ENCODE peak calls at places on chromosomes 1 and 21, in six cellular contexts. One of them, this sample, is unnamed.

GRCh38 chr1:169013821-169014220 is 92.7 kb upstream of the ATP1B1 start:
- DNase-seq in tibial nerve: no peak
- DNase-seq in left ventricle myocardium inferior: no peak
- DNase-seq in body of pancreas: no peak
- DNase-seq in fibroblast of pulmonary artery: no peak
- DNase-seq in heart left ventricle: no peak
- DNase-seq in this sample: no peak

GRCh38 chr1:116352349-116352813 is 20.7 kb upstream of the ATP1A1 start:
- DNase-seq in tibial nerve: no peak
- DNase-seq in body of pancreas: no peak
- DNase-seq in heart left ventricle: no peak
- DNase-seq in fibroblast of pulmonary artery: peak; percentile 22
- DNase-seq in left ventricle myocardium inferior: no peak
- DNase-seq in this sample: no peak

GRCh38 chr1:59294423-59294822 is 2.5 kb upstream of the FGGY start:
- DNase-seq in fibroblast of pulmonary artery: no peak
- DNase-seq in heart left ventricle: no peak
- DNase-seq in body of pancreas: no peak
- DNase-seq in left ventricle myocardium inferior: no peak
- DNase-seq in tibial nerve: no peak
- DNase-seq in this sample: no peak

GRCh38 chr1:162456324-162456723 is 41.3 kb upstream of the UHMK1 start:
- DNase-seq in body of pancreas: no peak
- DNase-seq in left ventricle myocardium inferior: no peak
- DNase-seq in heart left ventricle: no peak
- DNase-seq in tibial nerve: no peak
- DNase-seq in fibroblast of pulmonary artery: no peak
- DNase-seq in this sample: no peak

GRCh38 chr1:116911166-116911553 is 1.4 kb downstream of the PTGFRN start:
- DNase-seq in tibial nerve: no peak
- DNase-seq in heart left ventricle: no peak
- DNase-seq in body of pancreas: no peak
- DNase-seq in left ventricle myocardium inferior: no peak
- DNase-seq in fibroblast of pulmonary artery: no peak
- DNase-seq in this sample: no peak

GRCh38 chr1:172167801-172168596 is 252.5 kb upstream of the C1orf105 start:
- DNase-seq in heart left ventricle: no peak
- DNase-seq in body of pancreas: peak; percentile 37
- DNase-seq in fibroblast of pulmonary artery: peak; percentile 92
- DNase-seq in left ventricle myocardium inferior: no peak
- DNase-seq in tibial nerve: no peak
- DNase-seq in this sample: peak; percentile 93

GRCh38 chr21:27315373-27315772 is 348.5 kb upstream of the ADAMTS5 start:
- DNase-seq in tibial nerve: no peak
- DNase-seq in fibroblast of pulmonary artery: no peak
- DNase-seq in left ventricle myocardium inferior: no peak
- DNase-seq in body of pancreas: no peak
- DNase-seq in heart left ventricle: no peak
- DNase-seq in this sample: no peak

GRCh38 chr1:208597571-208597970 is 353.4 kb upstream of the PLXNA2 start:
- DNase-seq in left ventricle myocardium inferior: no peak
- DNase-seq in body of pancreas: no peak
- DNase-seq in fibroblast of pulmonary artery: no peak
- DNase-seq in heart left ventricle: no peak
- DNase-seq in tibial nerve: no peak
- DNase-seq in this sample: no peak

GRCh38 chr21:42724226-42724920 is 71.0 kb downstream of the PDE9A start:
- DNase-seq in heart left ventricle: no peak
- DNase-seq in left ventricle myocardium inferior: no peak
- DNase-seq in body of pancreas: peak; percentile 30
- DNase-seq in tibial nerve: no peak
- DNase-seq in fibroblast of pulmonary artery: peak; percentile 91
- DNase-seq in this sample: peak; percentile 95

GRCh38 chr1:85495556-85495955 is 30.6 kb upstream of the DDAH1 start:
- DNase-seq in body of pancreas: peak; percentile 29
- DNase-seq in left ventricle myocardium inferior: no peak
- DNase-seq in tibial nerve: no peak
- DNase-seq in heart left ventricle: no peak
- DNase-seq in fibroblast of pulmonary artery: peak; percentile 17
- DNase-seq in this sample: peak; percentile 10

GRCh38 chr1:100188617-100189016 is 10.6 kb upstream of the LRRC39 start:
- DNase-seq in tibial nerve: no peak
- DNase-seq in fibroblast of pulmonary artery: peak; percentile 73
- DNase-seq in left ventricle myocardium inferior: no peak
- DNase-seq in heart left ventricle: peak; percentile 35
- DNase-seq in body of pancreas: peak; percentile 19
- DNase-seq in this sample: peak; percentile 57

GRCh38 chr1:117059334-117059677 is 820 bp upstream of the TTF2 start:
- DNase-seq in left ventricle myocardium inferior: no peak
- DNase-seq in body of pancreas: peak; percentile 87
- DNase-seq in tibial nerve: no peak
- DNase-seq in heart left ventricle: peak; percentile 25
- DNase-seq in fibroblast of pulmonary artery: no peak
- DNase-seq in this sample: no peak

GRCh38 chr1:229430761-229431269 is 3.1 kb downstream of the ACTA1 start:
- DNase-seq in tibial nerve: peak; percentile 29
- DNase-seq in fibroblast of pulmonary artery: peak; percentile 57
- DNase-seq in body of pancreas: peak; percentile 28
- DNase-seq in heart left ventricle: peak; percentile 71
- DNase-seq in left ventricle myocardium inferior: peak; percentile 69
- DNase-seq in this sample: peak; percentile 71

GRCh38 chr1:116472431-116472961 is 98.3 kb downstream of the CD58 start:
- DNase-seq in heart left ventricle: no peak
- DNase-seq in body of pancreas: no peak
- DNase-seq in left ventricle myocardium inferior: no peak
- DNase-seq in fibroblast of pulmonary artery: peak; percentile 40
- DNase-seq in tibial nerve: no peak
- DNase-seq in this sample: no peak

GRCh38 chr1:156490401-156491032 is 10.1 kb downstream of the MEF2D start:
- DNase-seq in body of pancreas: no peak
- DNase-seq in heart left ventricle: peak; percentile 77
- DNase-seq in fibroblast of pulmonary artery: no peak
- DNase-seq in tibial nerve: no peak
- DNase-seq in left ventricle myocardium inferior: peak; percentile 71
- DNase-seq in this sample: peak; percentile 45
- H3K4me3 ChIP-seq in body of pancreas: no peak overlapping the region
- H3K4me3 ChIP-seq in heart left ventricle: peak overlapping the region; percentile 43
- H3K4me3 ChIP-seq in fibroblast of pulmonary artery: no peak overlapping the region
- H3K4me3 ChIP-seq in tibial nerve: peak overlapping the region; percentile 33
- H3K4me3 ChIP-seq in left ventricle myocardium inferior: peak overlapping the region; percentile 98
- H3K4me3 ChIP-seq in this sample: peak overlapping the region; percentile 11

GRCh38 chr1:5722635-5723157 is 269.5 kb downstream of the NPHP4 start:
- DNase-seq in tibial nerve: peak; percentile 11
- DNase-seq in fibroblast of pulmonary artery: no peak
- DNase-seq in heart left ventricle: no peak
- DNase-seq in body of pancreas: no peak
- DNase-seq in left ventricle myocardium inferior: no peak
- DNase-seq in this sample: no peak

GRCh38 chr1:5725855-5726585 is 266.2 kb downstream of the NPHP4 start:
- DNase-seq in body of pancreas: no peak
- DNase-seq in fibroblast of pulmonary artery: no peak
- DNase-seq in tibial nerve: peak; percentile 4
- DNase-seq in left ventricle myocardium inferior: no peak
- DNase-seq in heart left ventricle: no peak
- DNase-seq in this sample: no peak

GRCh38 chr1:5725406-5725805 is 266.8 kb downstream of the NPHP4 start:
- DNase-seq in heart left ventricle: no peak
- DNase-seq in left ventricle myocardium inferior: no peak
- DNase-seq in tibial nerve: peak; percentile 3
- DNase-seq in fibroblast of pulmonary artery: no peak
- DNase-seq in body of pancreas: no peak
- DNase-seq in this sample: no peak

GRCh38 chr1:5727191-5727590 is 265.0 kb downstream of the NPHP4 start:
- DNase-seq in heart left ventricle: no peak
- DNase-seq in fibroblast of pulmonary artery: no peak
- DNase-seq in left ventricle myocardium inferior: no peak
- DNase-seq in body of pancreas: no peak
- DNase-seq in tibial nerve: no peak
- DNase-seq in this sample: no peak

GRCh38 chr1:5724847-5725246 is 267.4 kb downstream of the NPHP4 start:
- DNase-seq in body of pancreas: no peak
- DNase-seq in heart left ventricle: no peak
- DNase-seq in fibroblast of pulmonary artery: no peak
- DNase-seq in tibial nerve: peak; percentile 1
- DNase-seq in left ventricle myocardium inferior: no peak
- DNase-seq in this sample: no peak
- H3K4me3 ChIP-seq in body of pancreas: no peak overlapping the region
- H3K4me3 ChIP-seq in heart left ventricle: no peak overlapping the region
- H3K4me3 ChIP-seq in fibroblast of pulmonary artery: no peak overlapping the region
- H3K4me3 ChIP-seq in tibial nerve: no peak overlapping the region
- H3K4me3 ChIP-seq in left ventricle myocardium inferior: no peak overlapping the region
- H3K4me3 ChIP-seq in this sample: no peak overlapping the region

GRCh38 chr1:2832506-2833453 is 31.3 kb upstream of the TTC34 start:
- DNase-seq in left ventricle myocardium inferior: no peak
- DNase-seq in fibroblast of pulmonary artery: no peak
- DNase-seq in body of pancreas: no peak
- DNase-seq in tibial nerve: no peak
- DNase-seq in heart left ventricle: no peak
- DNase-seq in this sample: no peak
- H3K4me3 ChIP-seq in left ventricle myocardium inferior: no peak overlapping the region
- H3K4me3 ChIP-seq in fibroblast of pulmonary artery: no peak overlapping the region
- H3K4me3 ChIP-seq in body of pancreas: no peak overlapping the region
- H3K4me3 ChIP-seq in tibial nerve: no peak overlapping the region
- H3K4me3 ChIP-seq in heart left ventricle: no peak overlapping the region
- H3K4me3 ChIP-seq in this sample: no peak overlapping the region

GRCh38 chr1:203289982-203290260 is 15.4 kb upstream of the BTG2 start:
- DNase-seq in tibial nerve: no peak
- DNase-seq in heart left ventricle: no peak
- DNase-seq in left ventricle myocardium inferior: no peak
- DNase-seq in body of pancreas: no peak
- DNase-seq in fibroblast of pulmonary artery: no peak
- DNase-seq in this sample: no peak
- H3K4me3 ChIP-seq in tibial nerve: peak overlapping the region; percentile 29
- H3K4me3 ChIP-seq in heart left ventricle: peak overlapping the region; percentile 48
- H3K4me3 ChIP-seq in left ventricle myocardium inferior: peak overlapping the region; percentile 55
- H3K4me3 ChIP-seq in body of pancreas: no peak overlapping the region
- H3K4me3 ChIP-seq in fibroblast of pulmonary artery: no peak overlapping the region
- H3K4me3 ChIP-seq in this sample: no peak overlapping the region

GRCh38 chr1:64472805-64473204 is 2.9 kb downstream of the CACHD1 start:
- DNase-seq in left ventricle myocardium inferior: no peak
- DNase-seq in tibial nerve: no peak
- DNase-seq in fibroblast of pulmonary artery: no peak
- DNase-seq in body of pancreas: no peak
- DNase-seq in heart left ventricle: no peak
- DNase-seq in this sample: no peak

GRCh38 chr1:64470670-64471217 is 815 bp downstream of the CACHD1 start:
- DNase-seq in tibial nerve: no peak
- DNase-seq in body of pancreas: peak; percentile 22
- DNase-seq in fibroblast of pulmonary artery: peak; percentile 17
- DNase-seq in left ventricle myocardium inferior: peak; percentile 25
- DNase-seq in heart left ventricle: peak; percentile 32
- DNase-seq in this sample: peak; percentile 61

GRCh38 chr1:64471724-64472276 is 1.9 kb downstream of the CACHD1 start:
- DNase-seq in tibial nerve: no peak
- DNase-seq in fibroblast of pulmonary artery: peak; percentile 6
- DNase-seq in left ventricle myocardium inferior: no peak
- DNase-seq in heart left ventricle: no peak
- DNase-seq in body of pancreas: no peak
- DNase-seq in this sample: peak; percentile 70

GRCh38 chr1:64469977-64470669 is at the start of gene CACHD1:
- DNase-seq in left ventricle myocardium inferior: peak; percentile 74
- DNase-seq in body of pancreas: peak; percentile 88
- DNase-seq in heart left ventricle: peak; percentile 79
- DNase-seq in tibial nerve: peak; percentile 42
- DNase-seq in fibroblast of pulmonary artery: peak; percentile 78
- DNase-seq in this sample: peak; percentile 92

GRCh38 chr1:64471218-64471719 is 1.3 kb downstream of the CACHD1 start:
- DNase-seq in left ventricle myocardium inferior: peak; percentile 25
- DNase-seq in body of pancreas: peak; percentile 28
- DNase-seq in heart left ventricle: peak; percentile 40
- DNase-seq in tibial nerve: no peak
- DNase-seq in fibroblast of pulmonary artery: peak; percentile 9
- DNase-seq in this sample: peak; percentile 18
- H3K4me3 ChIP-seq in left ventricle myocardium inferior: peak overlapping the region; percentile 81
- H3K4me3 ChIP-seq in body of pancreas: peak overlapping the region; percentile 79
- H3K4me3 ChIP-seq in heart left ventricle: peak overlapping the region; percentile 79
- H3K4me3 ChIP-seq in tibial nerve: peak overlapping the region; percentile 83
- H3K4me3 ChIP-seq in fibroblast of pulmonary artery: peak overlapping the region; percentile 59
- H3K4me3 ChIP-seq in this sample: peak overlapping the region; percentile 84

DNA sequence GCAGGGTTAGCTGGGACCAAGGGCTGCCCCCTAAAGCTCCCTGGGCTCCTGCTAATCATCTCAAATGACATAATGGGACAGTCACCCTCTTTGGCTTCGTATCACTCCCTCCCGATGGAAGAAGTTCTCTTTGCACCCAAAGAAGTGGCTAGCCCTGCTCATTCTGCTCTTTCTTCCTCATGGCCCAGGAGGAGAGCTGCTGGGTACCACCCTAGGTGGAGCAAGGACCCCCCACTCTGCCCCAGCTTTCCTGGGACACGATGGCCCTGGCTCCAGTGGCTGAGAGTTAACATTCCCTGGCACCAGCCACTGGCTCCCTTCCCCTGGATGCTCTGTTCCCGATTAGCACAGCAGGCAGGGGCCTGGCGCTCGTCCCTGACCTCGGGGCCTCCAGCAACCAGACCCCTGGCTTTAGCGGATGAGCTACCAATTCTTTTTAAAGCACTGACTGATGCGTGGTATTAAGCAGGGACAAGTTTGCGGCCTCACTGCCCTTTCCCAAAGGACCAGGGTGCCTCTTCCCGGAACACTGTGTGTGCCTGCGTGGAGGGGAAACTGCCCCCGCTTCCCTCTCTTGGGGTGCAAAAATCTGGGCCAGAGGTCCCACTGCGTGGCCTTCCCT is 1.2 kb downstream of the MYOM3 start:
- DNase-seq in fibroblast of pulmonary artery: no peak
- DNase-seq in body of pancreas: no peak
- DNase-seq in tibial nerve: no peak
- DNase-seq in heart left ventricle: peak; percentile 83
- DNase-seq in left ventricle myocardium inferior: peak; percentile 84
- DNase-seq in this sample: no peak
- H3K4me3 ChIP-seq in fibroblast of pulmonary artery: no peak overlapping the region
- H3K4me3 ChIP-seq in body of pancreas: no peak overlapping the region
- H3K4me3 ChIP-seq in tibial nerve: no peak overlapping the region
- H3K4me3 ChIP-seq in heart left ventricle: peak overlapping the region; percentile 60
- H3K4me3 ChIP-seq in left ventricle myocardium inferior: peak overlapping the region; percentile 72
- H3K4me3 ChIP-seq in this sample: no peak overlapping the region

GRCh38 chr21:36749935-36750578 is 51.1 kb downstream of the SIM2 start:
- DNase-seq in fibroblast of pulmonary artery: peak; percentile 44
- DNase-seq in left ventricle myocardium inferior: no peak
- DNase-seq in heart left ventricle: no peak
- DNase-seq in tibial nerve: no peak
- DNase-seq in body of pancreas: no peak
- DNase-seq in this sample: no peak
- H3K4me3 ChIP-seq in fibroblast of pulmonary artery: no peak overlapping the region
- H3K4me3 ChIP-seq in left ventricle myocardium inferior: no peak overlapping the region
- H3K4me3 ChIP-seq in heart left ventricle: no peak overlapping the region
- H3K4me3 ChIP-seq in tibial nerve: no peak overlapping the region
- H3K4me3 ChIP-seq in body of pancreas: no peak overlapping the region
- H3K4me3 ChIP-seq in this sample: no peak overlapping the region

GRCh38 chr1:92441316-92442311 is 45.1 kb downstream of the GFI1 start:
- DNase-seq in body of pancreas: peak; percentile 84
- DNase-seq in left ventricle myocardium inferior: no peak
- DNase-seq in fibroblast of pulmonary artery: no peak
- DNase-seq in heart left ventricle: no peak
- DNase-seq in tibial nerve: no peak
- DNase-seq in this sample: no peak
- H3K4me3 ChIP-seq in body of pancreas: no peak overlapping the region
- H3K4me3 ChIP-seq in left ventricle myocardium inferior: no peak overlapping the region
- H3K4me3 ChIP-seq in fibroblast of pulmonary artery: no peak overlapping the region
- H3K4me3 ChIP-seq in heart left ventricle: no peak overlapping the region
- H3K4me3 ChIP-seq in tibial nerve: no peak overlapping the region
- H3K4me3 ChIP-seq in this sample: no peak overlapping the region